ENCODE peak calls at places on chromosome 14, in five cellular contexts. Z, M, B, S and Y are unnamed samples.

GRCh38 chr14:89466939-89467338 is 49.9 kb upstream of the FOXN3 start:
- DNase-seq in Z (no peak), M (no peak), B (no peak), S (peak), Y (peak)

GRCh38 chr14:92539419-92539818 is 25.8 kb downstream of the RIN3 start:
- DNase-seq in Z (no peak), M (no peak), B (no peak), S (no peak), Y (no peak)

GRCh38 chr14:67539116-67539515 is 6.0 kb downstream of the PLEKHH1 start:
- DNase-seq in Z (no peak), M (no peak), B (no peak), S (peak), Y (no peak)

GRCh38 chr14:76311410-76311758 is 64.6 kb upstream of the ESRRB start:
- DNase-seq in Z (no peak), M (no peak), B (no peak), S (peak), Y (no peak)

GRCh38 chr14:67187210-67187609 is 2.0 kb upstream of the GARIN2 start:
- DNase-seq in Z (no peak), M (no peak), B (peak), S (no peak), Y (no peak)

GRCh38 chr14:57189070-57189469 is 79.6 kb downstream of the EXOC5 start:
- DNase-seq in Z (no peak), M (no peak), B (peak), S (no peak), Y (no peak)

GRCh38 chr14:50769893-50770500 is 61.0 kb downstream of the NIN start:
- DNase-seq in Z (no peak), M (no peak), B (no peak), S (no peak), Y (no peak)

GRCh38 chr14:105774001-105774400 is 247.6 kb downstream of the TMEM121 start:
- DNase-seq in Z (no peak), M (no peak), B (no peak), S (no peak), Y (no peak)

GRCh38 chr14:72663076-72663487 is 230.8 kb downstream of the DPF3 start:
- DNase-seq in Z (no peak), M (no peak), B (no peak), S (no peak), Y (no peak)

GRCh38 chr14:24051162-24051788 is 534 bp upstream of the CARMIL3 start:
- DNase-seq in Z (no peak), M (peak), B (no peak), S (peak), Y (no peak)

GRCh38 chr14:39266589-39266870 is 32.8 kb downstream of the MIA2 start:
- DNase-seq in Z (no peak), M (no peak), B (no peak), S (no peak), Y (peak)

GRCh38 chr14:72492196-72492595 is 401.7 kb downstream of the DPF3 start:
- DNase-seq in Z (no peak), M (no peak), B (no peak), S (no peak), Y (no peak)

GRCh38 chr14:37623552-37623951 is 28.1 kb downstream of the TTC6 start:
- DNase-seq in Z (no peak), M (no peak), B (peak), S (no peak), Y (no peak)

GRCh38 chr14:27672047-27672446 is 1074.2 kb upstream of the NOVA1 start:
- DNase-seq in Z (no peak), M (no peak), B (no peak), S (no peak), Y (no peak)

GRCh38 chr14:68297871-68298468 is 478.4 kb downstream of the RAD51B start:
- DNase-seq in Z (no peak), M (no peak), B (peak), S (peak), Y (no peak)

GRCh38 chr14:32480337-32480736 is 151.2 kb downstream of the AKAP6 start:
- DNase-seq in Z (no peak), M (no peak), B (peak), S (no peak), Y (no peak)

GRCh38 chr14:95132732-95133131 is 24.6 kb downstream of the DICER1 start:
- DNase-seq in Z (no peak), M (no peak), B (no peak), S (no peak), Y (no peak)

GRCh38 chr14:94771906-94772468 is 2.1 kb upstream of the GSC start:
- DNase-seq in Z (no peak), M (no peak), B (no peak), S (no peak), Y (no peak)

GRCh38 chr14:73977896-73978295 is 27.8 kb downstream of the COQ6 start:
- DNase-seq in Z (no peak), M (no peak), B (peak), S (no peak), Y (no peak)

GRCh38 chr14:22296722-22297121 is 292.3 kb downstream of the DAD1 start:
- DNase-seq in Z (no peak), M (no peak), B (peak), S (no peak), Y (no peak)

GRCh38 chr14:68888883-68889282 is 90.2 kb downstream of the ACTN1 start:
- DNase-seq in Z (no peak), M (no peak), B (no peak), S (no peak), Y (no peak)

GRCh38 chr14:76090611-76091010 is 61.1 kb upstream of the GPATCH2L start:
- DNase-seq in Z (no peak), M (no peak), B (no peak), S (peak), Y (no peak)

GRCh38 chr14:95562892-95563685 is 28.2 kb downstream of the GLRX5 start:
- DNase-seq in Z (no peak), M (no peak), B (peak), S (peak), Y (no peak)